ENCODE peak calls at places on chromosomes 1 and 21, in eight cellular contexts. I is Panc1, N is HepG2, V is HCT116, Y is GM12878, M is upper lobe of left lung, F is K562, R is GM23338. A is an unnamed sample.

GRCh38 chr21:25970254-25970930 is 200.2 kb downstream of the APP start:
- ATAC-seq in N (no peak), R (no peak), F (no peak), Y (no peak), M (no peak), I (no peak), V (no peak), A (no peak)

GRCh38 chr1:48414264-48414663 is 57.7 kb downstream of the SPATA6 start:
- ATAC-seq in I (no peak), Y (no peak), M (no peak), F (no peak), V (no peak), N (no peak), R (no peak), A (no peak)

GRCh38 chr1:243890576-243890975 is 40.5 kb upstream of the AKT3 start:
- ATAC-seq in I (no peak), R (no peak), F (no peak), M (peak), V (no peak), Y (no peak), N (no peak), A (no peak)

GRCh38 chr1:110370827-110371226 is 20.0 kb downstream of the SLC16A4 start:
- ATAC-seq in M (no peak), N (no peak), R (no peak), F (peak), V (peak), I (no peak), Y (peak), A (no peak)

GRCh38 chr1:176073524-176074157 is 133.4 kb downstream of the COP1 start:
- ATAC-seq in I (peak), R (peak), N (peak), F (peak), V (peak), M (peak), Y (peak), A (no peak)

GRCh38 chr1:201084171-201084766 is 28.0 kb downstream of the CACNA1S start:
- ATAC-seq in Y (no peak), M (no peak), I (no peak), V (no peak), F (no peak), R (no peak), N (no peak), A (no peak)

GRCh38 chr1:143661418-143662120 is 310.2 kb downstream of the FAM72C start:
- ATAC-seq in Y (no peak), N (no peak), I (no peak), V (no peak), M (peak), F (no peak), R (peak), A (no peak)

GRCh38 chr1:201696217-201696761 is 132.7 kb upstream of the IPO9 start:
- ATAC-seq in M (peak), N (no peak), I (peak), F (no peak), V (no peak), R (no peak), Y (no peak), A (peak)

GRCh38 chr1:226394461-226394860 is 13.4 kb downstream of the PARP1 start:
- ATAC-seq in Y (no peak), I (no peak), V (no peak), F (no peak), M (no peak), R (no peak), N (no peak), A (no peak)

GRCh38 chr1:44610527-44611148 is 63.6 kb downstream of the TMEM53 start:
- ATAC-seq in Y (no peak), I (no peak), V (no peak), F (no peak), M (no peak), R (peak), N (no peak), A (no peak)

GRCh38 chr1:207578796-207579435 is 66.0 kb upstream of the CR1L start:
- ATAC-seq in M (no peak), F (peak), I (peak), R (peak), N (no peak), V (no peak), Y (peak), A (no peak)

GRCh38 chr1:244076740-244077139 is 25.7 kb downstream of the ZBTB18 start:
- ATAC-seq in I (no peak), N (no peak), V (no peak), R (no peak), M (no peak), F (no peak), Y (no peak), A (no peak)

GRCh38 chr1:216498277-216498676 is 75.0 kb upstream of the USH2A start:
- ATAC-seq in M (no peak), V (no peak), F (no peak), N (no peak), Y (no peak), I (no peak), R (no peak), A (no peak)

GRCh38 chr1:119637719-119638118 is 10.3 kb downstream of the ZNF697 start:
- ATAC-seq in M (no peak), N (no peak), R (no peak), I (no peak), V (no peak), Y (no peak), F (no peak), A (no peak)

GRCh38 chr1:119633575-119634325 is 14.3 kb downstream of the ZNF697 start:
- ATAC-seq in V (no peak), F (no peak), Y (no peak), M (no peak), N (no peak), I (no peak), R (no peak), A (no peak)

GRCh38 chr1:119632836-119633235 is 15.2 kb downstream of the ZNF697 start:
- ATAC-seq in N (no peak), V (no peak), F (no peak), Y (no peak), I (no peak), R (no peak), M (no peak), A (no peak)

GRCh38 chr1:119636500-119637089 is 11.5 kb downstream of the ZNF697 start:
- ATAC-seq in R (no peak), I (no peak), M (no peak), Y (peak), V (no peak), F (no peak), N (no peak), A (no peak)

GRCh38 chr1:119635801-119636390 is 12.2 kb downstream of the ZNF697 start:
- ATAC-seq in R (no peak), F (no peak), Y (peak), M (no peak), I (no peak), V (no peak), N (no peak), A (no peak)
- TF ChIP-seq POLR2AphosphoS5 in R (no peak), F (no peak), Y (no peak), M (no peak), I (no peak), V (no peak), N (no peak), A (no peak)

GRCh38 chr1:219661464-219662092 is 48.7 kb upstream of the ZC3H11B start:
- ATAC-seq in R (no peak), Y (no peak), N (no peak), V (peak), M (no peak), I (no peak), F (no peak), A (no peak)

GRCh38 chr1:219664310-219665029 is 51.6 kb upstream of the ZC3H11B start:
- ATAC-seq in N (no peak), Y (no peak), V (no peak), R (no peak), I (no peak), M (no peak), F (peak), A (no peak)

GRCh38 chr1:219659682-219660081 is 46.8 kb upstream of the ZC3H11B start:
- ATAC-seq in R (no peak), Y (peak), N (no peak), I (no peak), M (peak), F (no peak), V (no peak), A (peak)

GRCh38 chr1:219659005-219659632 is 46.2 kb upstream of the ZC3H11B start:
- ATAC-seq in R (no peak), I (no peak), M (peak), N (no peak), V (no peak), F (no peak), Y (peak), A (peak)

DNA sequence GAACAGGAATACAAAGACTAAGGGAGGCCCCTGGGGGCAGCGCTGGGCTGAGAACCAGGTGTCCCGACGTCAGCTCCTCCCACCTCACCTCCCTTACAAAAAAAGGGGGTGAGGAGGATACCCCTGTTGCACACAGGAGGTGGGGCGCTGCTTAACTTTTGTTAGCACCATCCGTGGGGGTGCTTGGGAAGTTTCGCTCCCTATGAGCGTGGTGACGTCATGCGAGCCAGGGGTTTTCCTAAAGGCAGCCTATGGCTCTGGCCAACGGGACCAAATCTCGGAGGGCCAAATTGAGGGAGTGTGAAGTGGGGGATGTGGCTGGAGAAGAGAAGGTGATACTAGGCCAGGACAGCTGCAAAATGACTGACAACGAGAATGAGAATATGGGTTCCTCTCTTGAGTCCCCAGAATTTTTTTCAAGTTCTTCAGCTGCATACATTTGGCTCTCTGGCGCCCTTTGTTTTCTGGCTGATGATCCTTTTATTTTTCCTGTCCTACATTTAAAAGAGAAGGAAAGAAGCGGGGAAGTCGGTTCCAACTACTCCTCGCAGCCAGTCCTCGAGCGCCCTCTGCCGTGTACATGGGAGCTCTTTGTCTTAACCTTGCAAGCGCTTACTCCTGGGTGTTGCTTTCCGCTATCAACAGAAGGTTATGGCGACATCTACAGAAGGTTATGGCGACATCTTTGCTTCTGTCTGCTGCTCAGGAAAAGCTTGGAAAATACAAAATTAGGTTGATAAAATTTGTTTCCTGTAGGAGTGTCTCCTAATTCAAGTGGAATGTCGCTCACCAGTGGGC is 48.0 kb upstream of the ZC3H11B start:
- ATAC-seq in M (peak), I (peak), F (peak), R (peak), N (no peak), Y (peak), V (peak), A (peak)
- TF ChIP-seq CTCF in M (peak), I (peak), F (peak), R (peak), N (peak), Y (peak), V (peak), A (peak)

GRCh38 chr21:45534591-45535331 is 7.5 kb downstream of the SLC19A1 start:
- ATAC-seq in V (no peak), Y (no peak), M (peak), R (no peak), I (no peak), N (no peak), F (no peak), A (no peak)
- H3K4me3 ChIP-seq in V (no peak), Y (no peak), M (no peak), R (no peak), I (no peak), N (no peak), F (no peak), A (no peak)

GRCh38 chr1:156246241-156246761 is 1.6 kb downstream of the PAQR6 start:
- ATAC-seq in R (peak), N (no peak), I (no peak), M (no peak), F (no peak), V (no peak), Y (no peak), A (no peak)

GRCh38 chr1:156245451-156246232 is 2.2 kb downstream of the PAQR6 start:
- ATAC-seq in Y (peak), R (peak), V (no peak), M (peak), I (peak), F (no peak), N (peak), A (no peak)

GRCh38 chr1:156247460-156248322 is at the start of gene PAQR6:
- ATAC-seq in I (peak), V (peak), N (peak), F (peak), Y (no peak), M (peak), R (peak), A (peak)

GRCh38 chr1:156248323-156248683 is 447 bp upstream of the PAQR6 start:
- ATAC-seq in V (no peak), M (no peak), N (no peak), I (no peak), R (no peak), F (no peak), Y (no peak), A (no peak)

DNA sequence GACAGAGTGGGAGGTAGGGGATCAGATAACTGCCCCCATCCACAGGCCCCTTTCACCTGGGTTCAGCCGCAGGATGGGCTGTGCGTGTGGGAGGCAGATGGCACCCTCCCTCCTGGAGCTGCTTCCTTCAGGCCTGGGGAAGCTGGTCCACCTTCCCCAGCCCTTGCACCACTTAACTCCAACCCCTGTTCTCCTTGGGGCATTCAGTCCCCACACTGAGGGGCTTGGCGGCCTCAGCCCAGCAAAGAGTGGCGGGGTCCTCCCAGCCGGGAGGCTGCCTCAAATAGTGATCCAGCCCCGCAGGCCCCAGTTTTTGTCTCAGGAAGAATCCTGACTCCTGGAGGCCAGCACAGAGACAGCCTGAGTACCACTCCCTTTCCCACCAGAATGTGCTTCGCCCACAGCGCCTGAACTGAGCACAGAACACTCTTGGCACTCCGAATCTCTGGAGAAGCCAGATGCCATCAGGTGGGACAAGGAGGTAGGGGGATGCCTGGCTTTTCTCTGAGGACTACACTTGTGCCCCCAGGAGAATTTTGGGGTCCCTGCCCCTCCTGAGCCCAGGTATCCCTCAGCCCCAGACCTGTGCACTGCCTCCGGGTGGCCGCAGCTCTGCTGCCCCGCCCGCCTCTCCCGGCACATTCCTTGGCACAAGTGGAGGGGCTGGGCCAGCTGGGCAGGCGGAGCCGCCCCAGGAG is 945 bp downstream of the PAQR6 start:
- ATAC-seq in R (peak), N (peak), F (peak), V (peak), I (peak), M (peak), Y (no peak), A (peak)
- TF ChIP-seq POLR2AphosphoS5 in R (no peak), N (no peak), F (peak), V (peak), I (peak), M (no peak), Y (no peak), A (no peak)

GRCh38 chr1:205421728-205422127 is at the start of gene LEMD1:
- ATAC-seq in F (no peak), V (no peak), I (no peak), N (no peak), R (no peak), M (no peak), Y (no peak), A (no peak)

GRCh38 chr1:205420938-205421337 is 918 bp downstream of the LEMD1 start:
- ATAC-seq in Y (no peak), M (no peak), F (no peak), V (no peak), I (no peak), R (no peak), N (no peak), A (no peak)

GRCh38 chr1:205424881-205425635 is 3.2 kb upstream of the LEMD1 start:
- ATAC-seq in I (no peak), N (no peak), R (peak), Y (no peak), F (no peak), M (no peak), V (no peak), A (no peak)

GRCh38 chr1:205423814-205424399 is 2.1 kb upstream of the LEMD1 start:
- ATAC-seq in N (no peak), F (no peak), M (no peak), I (no peak), V (no peak), Y (no peak), R (no peak), A (no peak)

DNA sequence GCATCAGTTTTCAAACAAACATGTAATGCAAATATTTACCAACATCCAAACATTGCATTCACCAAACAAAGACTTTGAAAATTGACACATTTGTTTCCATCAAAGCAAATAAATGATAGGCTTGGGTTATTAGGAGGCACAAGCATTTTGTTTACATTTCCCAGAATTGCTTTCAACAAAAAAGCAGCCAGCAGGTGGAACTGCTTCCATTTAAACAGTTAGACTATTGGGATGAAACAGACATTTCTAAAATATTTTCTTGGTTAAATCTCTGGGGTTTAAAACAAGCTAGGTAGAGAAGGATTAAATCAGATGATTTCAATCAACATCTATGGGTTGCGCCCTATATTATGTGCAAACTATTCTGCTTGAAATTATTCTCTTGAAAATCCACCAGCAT is 1.4 kb upstream of the LEMD1 start:
- ATAC-seq in Y (no peak), I (no peak), N (no peak), M (no peak), V (no peak), F (no peak), R (no peak), A (no peak)
- TF ChIP-seq CTCF in Y (peak), I (no peak), N (no peak), M (no peak), V (no peak), F (peak), R (peak), A (no peak)